ENCODE peak calls at places on chromosomes 16 and 17, in four cellular contexts. C is IMR-90, D is GM23248, Y is SK-N-MC. U is an unnamed sample.

GRCh38 chr17:64457156-64457555 is 8.2 kb downstream of the MILR1 start:
- DNase-seq in C (peak; percentile 66), D (peak; percentile 27), Y (no peak), U (no peak)

GRCh38 chr16:86378128-86378527 is 132.2 kb upstream of the FOXF1 start:
- DNase-seq in C (no peak), D (no peak), Y (no peak), U (no peak)

GRCh38 chr17:43599046-43599395 is 52.9 kb upstream of the ETV4 start:
- DNase-seq in C (no peak), D (no peak), Y (no peak), U (no peak)

GRCh38 chr17:80826955-80827645 is 164.5 kb upstream of the CHMP6 start:
- DNase-seq in C (peak; percentile 99), D (peak; percentile 100), Y (no peak), U (no peak)

GRCh38 chr16:85378145-85379040 is 234.7 kb upstream of the GSE1 start:
- DNase-seq in C (no peak), D (no peak), Y (no peak), U (no peak)

GRCh38 chr17:18257268-18257681 is 1.3 kb downstream of the FLII start:
- DNase-seq in C (no peak), D (peak; percentile 41), Y (no peak), U (no peak)

GRCh38 chr17:74190154-74190553 is 13.3 kb upstream of the RPL38 start:
- DNase-seq in C (peak; percentile 61), D (peak; percentile 68), Y (no peak), U (no peak)

GRCh38 chr17:47720754-47721533 is 12.1 kb upstream of the TBX21 start:
- DNase-seq in C (no peak), D (peak; percentile 78), Y (no peak), U (no peak)

GRCh38 chr17:39996789-39997188 is 16.2 kb downstream of the PSMD3 start:
- DNase-seq in C (no peak), D (no peak), Y (no peak), U (no peak)

GRCh38 chr16:65453646-65454045 is 331.8 kb upstream of the CDH11 start:
- DNase-seq in C (no peak), D (no peak), Y (no peak), U (no peak)

GRCh38 chr17:3965123-3965800 is 1.0 kb upstream of the ATP2A3 start:
- DNase-seq in C (no peak), D (peak; percentile 60), Y (no peak), U (peak; percentile 94)

GRCh38 chr16:66223176-66223780 is 143.2 kb upstream of the CDH5 start:
- DNase-seq in C (peak; percentile 68), D (peak; percentile 66), Y (no peak), U (no peak)

GRCh38 chr16:69327585-69328310 is 2.6 kb downstream of the PDF start:
- DNase-seq in C (no peak), D (no peak), Y (no peak), U (no peak)

GRCh38 chr17:63741251-63742049 is at the start of gene STRADA:
- DNase-seq in C (peak; percentile 95), D (peak; percentile 99), Y (peak; percentile 81), U (peak; percentile 99)

GRCh38 chr16:88633684-88634140 is 4.7 kb upstream of the IL17C start:
- DNase-seq in C (peak; percentile 13), D (peak; percentile 56), Y (no peak), U (peak; percentile 64)

GRCh38 chr16:48687421-48688038 is 77.5 kb upstream of the N4BP1 start:
- DNase-seq in C (peak; percentile 67), D (peak; percentile 83), Y (no peak), U (peak; percentile 42)

GRCh38 chr17:28384281-28385036 is 13.0 kb downstream of the SARM1 start:
- DNase-seq in C (no peak), D (peak; percentile 67), Y (no peak), U (peak; percentile 84)

GRCh38 chr17:44385287-44386181 is 3.9 kb downstream of the ITGA2B start:
- DNase-seq in C (peak; percentile 55), D (peak; percentile 73), Y (peak; percentile 20), U (peak; percentile 87)

GRCh38 chr16:81485824-81486554 is 41.4 kb downstream of the CMIP start:
- DNase-seq in C (no peak), D (peak; percentile 87), Y (no peak), U (no peak)

GRCh38 chr16:66107661-66108060 is 258.8 kb upstream of the CDH5 start:
- DNase-seq in C (peak; percentile 93), D (peak; percentile 92), Y (no peak), U (no peak)

GRCh38 chr16:24255446-24256352 is at the start of gene CACNG3:
- DNase-seq in C (peak; percentile 33), D (peak; percentile 65), Y (peak; percentile 42), U (peak; percentile 31)

GRCh38 chr16:81405702-81406113 is 38.9 kb upstream of the CMIP start:
- DNase-seq in C (peak; percentile 92), D (peak; percentile 89), Y (no peak), U (no peak)

GRCh38 chr16:50604065-50604418 is 55.8 kb downstream of the NKD1 start:
- DNase-seq in C (no peak), D (no peak), Y (no peak), U (no peak)

GRCh38 chr17:80362428-80363119 is 52.4 kb upstream of the ENDOV start:
- DNase-seq in C (peak; percentile 83), D (peak; percentile 38), Y (no peak), U (no peak)

GRCh38 chr17:69314246-69315030 is 12.5 kb downstream of the ABCA5 start:
- DNase-seq in C (no peak), D (no peak), Y (no peak), U (no peak)

GRCh38 chr17:71926746-71927398 is 193.9 kb upstream of the SOX9 start:
- DNase-seq in C (no peak), D (peak; percentile 15), Y (no peak), U (no peak)

GRCh38 chr16:86118467-86119307 is 219.7 kb downstream of the IRF8 start:
- DNase-seq in C (peak; percentile 57), D (peak; percentile 47), Y (no peak), U (no peak)

GRCh38 chr17:3534881-3535252 is 22.7 kb downstream of the TRPV3 start:
- DNase-seq in C (peak; percentile 10), D (peak; percentile 64), Y (no peak), U (peak; percentile 41)

GRCh38 chr16:78957328-78958100 is 643.0 kb downstream of the MAF start:
- DNase-seq in C (no peak), D (no peak), Y (no peak), U (no peak)

GRCh38 chr16:80932725-80933124 is 74.0 kb downstream of the CMC2 start:
- DNase-seq in C (peak; percentile 80), D (peak; percentile 84), Y (no peak), U (peak; percentile 44)

GRCh38 chr16:76885776-76886175 is 305.2 kb upstream of the MON1B start:
- DNase-seq in C (no peak), D (no peak), Y (no peak), U (no peak)

GRCh38 chr16:69188716-69189115 is 1.8 kb downstream of the SNTB2 start:
- DNase-seq in C (peak; percentile 67), D (peak; percentile 43), Y (no peak), U (no peak)

GRCh38 chr17:65583921-65584603 is 22.6 kb upstream of the AXIN2 start:
- DNase-seq in C (no peak), D (no peak), Y (no peak), U (no peak)

GRCh38 chr16:55372792-55373488 is 48.9 kb downstream of the IRX6 start:
- DNase-seq in C (no peak), D (peak; percentile 7), Y (no peak), U (no peak)

GRCh38 chr16:3876160-3876559 is 4.4 kb downstream of the CREBBP start:
- DNase-seq in C (no peak), D (no peak), Y (no peak), U (no peak)

GRCh38 chr16:3876695-3877094 is 3.8 kb downstream of the CREBBP start:
- DNase-seq in C (peak; percentile 63), D (peak; percentile 86), Y (no peak), U (no peak)

GRCh38 chr16:3873482-3874173 is 6.9 kb downstream of the CREBBP start:
- DNase-seq in C (peak; percentile 28), D (no peak), Y (no peak), U (no peak)

GRCh38 chr16:3874242-3874641 is 6.3 kb downstream of the CREBBP start:
- DNase-seq in C (no peak), D (no peak), Y (no peak), U (peak; percentile 61)

DNA sequence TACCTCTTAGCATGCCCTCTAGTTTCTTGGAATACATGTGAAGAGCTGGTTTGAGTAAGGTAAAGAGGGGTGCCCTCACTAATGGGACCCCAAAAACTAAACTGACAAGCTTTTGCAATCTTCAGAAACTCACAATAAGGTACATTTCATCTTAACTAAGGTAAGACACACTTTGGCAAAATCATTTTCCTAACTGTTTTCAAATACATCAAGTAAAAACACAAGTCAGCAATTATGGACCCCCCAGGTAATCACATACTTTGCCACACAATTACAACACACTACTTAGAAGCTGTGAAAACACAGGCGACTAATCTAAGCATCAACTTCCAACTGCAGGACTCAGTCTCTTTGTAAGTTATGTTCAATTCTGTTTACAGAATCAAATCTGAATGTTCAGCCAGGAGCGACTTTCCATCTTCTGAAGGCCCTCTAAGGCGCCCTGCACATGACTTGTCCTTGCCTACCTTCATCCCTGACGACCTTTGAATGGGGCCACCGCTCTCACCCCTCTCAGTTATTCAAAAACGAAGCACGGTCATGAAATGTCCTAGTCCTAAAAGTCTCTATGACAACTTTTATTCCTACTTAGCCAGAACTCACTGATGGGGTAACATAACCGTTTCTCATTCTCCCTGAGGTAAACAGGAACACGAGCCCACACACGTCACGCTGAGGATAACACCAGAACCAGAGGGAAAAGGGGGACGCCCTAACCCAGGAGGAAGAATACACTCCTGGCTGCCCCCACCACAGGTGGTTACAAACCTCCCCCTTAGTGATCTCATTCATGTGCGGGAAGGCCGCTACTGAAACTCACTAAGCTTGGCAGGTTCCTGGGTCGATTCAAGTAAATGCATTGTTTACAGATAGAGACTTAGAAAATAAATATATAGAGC is 5.5 kb downstream of the CREBBP start:
- DNase-seq in C (no peak), D (no peak), Y (no peak), U (no peak)
- H3K27ac ChIP-seq in C (no peak overlapping the region), D (no peak overlapping the region), Y (peak overlapping the region; percentile 45), U (no peak overlapping the region)

GRCh38 chr16:27448531-27449433 is 46.8 kb downstream of the IL21R start:
- DNase-seq in C (no peak), D (no peak), Y (no peak), U (no peak)
- H3K4me3 ChIP-seq in C (no peak overlapping the region), D (no peak overlapping the region), Y (no peak overlapping the region), U (no peak overlapping the region)

DNA sequence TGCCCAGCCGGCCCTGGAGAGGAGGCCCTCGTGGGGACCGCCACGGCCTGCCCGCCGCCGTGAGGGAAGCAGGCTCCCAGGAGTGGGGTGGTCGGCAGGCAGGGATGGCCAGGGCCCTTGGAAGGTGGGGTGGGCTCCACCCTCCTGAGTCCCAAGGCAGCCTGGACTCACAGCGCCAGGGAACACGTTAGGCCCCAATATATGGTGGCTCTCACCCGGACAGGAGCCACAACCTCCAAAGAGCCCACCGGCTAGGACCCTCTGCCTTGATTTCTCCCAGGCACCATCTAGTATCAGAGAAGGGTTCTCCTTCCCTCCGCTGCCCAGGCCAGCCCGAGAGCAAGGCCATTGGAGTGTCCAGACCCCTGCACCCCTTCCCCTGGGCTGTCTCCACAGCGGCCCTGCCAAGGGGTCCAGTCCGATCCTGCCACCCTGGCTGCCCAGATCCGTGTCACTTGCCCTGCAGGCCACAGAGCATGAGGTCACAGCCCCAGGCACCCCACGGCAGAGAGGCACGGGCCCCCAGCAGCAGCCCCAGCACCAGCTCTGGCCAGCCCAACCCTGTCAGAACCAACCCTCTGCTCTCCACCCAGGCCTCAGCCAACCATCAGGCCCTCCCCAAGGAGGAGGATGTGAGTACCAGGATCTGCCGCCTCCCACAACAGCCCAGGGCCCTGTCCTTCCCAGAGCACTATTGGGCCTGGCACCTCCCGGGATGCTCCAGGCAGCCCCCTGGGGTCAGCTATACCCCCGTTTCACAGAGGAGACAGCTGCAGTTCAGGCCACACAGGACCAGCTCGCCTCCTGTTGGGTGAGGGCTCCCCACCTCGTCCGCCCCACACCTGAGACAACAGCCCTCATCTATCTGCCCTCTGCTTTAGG is 1.1 kb upstream of the AXIN1 start:
- DNase-seq in C (no peak), D (peak; percentile 33), Y (no peak), U (no peak)
- H3K9ac ChIP-seq in C (peak overlapping the region; percentile 19), D (no peak overlapping the region), Y (peak overlapping the region; percentile 66), U (peak overlapping the region; percentile 68)

GRCh38 chr16:15996432-15997109 is 47.2 kb downstream of the ABCC1 start:
- DNase-seq in C (peak; percentile 93), D (peak; percentile 87), Y (no peak), U (peak; percentile 32)
- H3K27ac ChIP-seq in C (peak overlapping the region; percentile 79), D (peak overlapping the region; percentile 87), Y (no peak overlapping the region), U (no peak overlapping the region)